ENCODE peak calls at places on chromosomes 2 and 18, in seven cellular contexts. K is NCI-H1092, A is A673, W is GM10248, P is T-cell, E is PC-9, X is mesendoderm. F is an unnamed sample.
A peak's percentile ranks its signal among the peaks of the same experiment; 100 is the strongest.

GRCh38 chr18:42734520-42734919 is 381.0 kb downstream of the RIT2 start:
- DNase-seq in K (no peak), A (no peak), W (no peak), P (no peak), E (no peak), X (no peak), F (no peak)

GRCh38 chr2:23480991-23481797 is 96.2 kb downstream of the KLHL29 start:
- DNase-seq in K (no peak), A (peak; percentile 73), W (no peak), P (no peak), E (peak; percentile 94), X (peak; percentile 98), F (peak; percentile 93)

GRCh38 chr2:85601771-85602475 is 575 bp downstream of the TMEM150A start:
- DNase-seq in K (no peak), A (no peak), W (peak; percentile 48), P (no peak), E (no peak), X (peak; percentile 44), F (peak; percentile 77)

GRCh38 chr18:621181-621580 is 24.4 kb downstream of the CLUL1 start:
- DNase-seq in K (no peak), A (no peak), W (no peak), P (no peak), E (no peak), X (no peak), F (no peak)

GRCh38 chr2:234823877-234824376 is 127.9 kb upstream of the SH3BP4 start:
- DNase-seq in K (no peak), A (peak; percentile 53), W (no peak), P (no peak), E (peak; percentile 92), X (no peak), F (peak; percentile 92)

GRCh38 chr18:5582054-5582453 is 38.3 kb upstream of the EPB41L3 start:
- DNase-seq in K (no peak), A (no peak), W (no peak), P (no peak), E (no peak), X (peak; percentile 84), F (peak; percentile 71)

GRCh38 chr2:146820672-146821071 is 1024.2 kb upstream of the ACVR2A start:
- DNase-seq in K (no peak), A (peak; percentile 86), W (no peak), P (no peak), E (no peak), X (no peak), F (peak; percentile 55)

GRCh38 chr2:32357545-32358482 is 991 bp downstream of the BIRC6 start:
- DNase-seq in K (no peak), A (no peak), W (peak; percentile 48), P (no peak), E (peak; percentile 40), X (peak; percentile 70), F (peak; percentile 71)

GRCh38 chr18:76953186-76953982 is 131.0 kb downstream of the ZNF236 start:
- DNase-seq in K (peak; percentile 81), A (no peak), W (no peak), P (no peak), E (no peak), X (no peak), F (peak; percentile 84)

F was measured in astrocyte of the hippocampus.